ENCODE peak calls at places on chromosome 12, in ten cellular contexts. One of them, this sample, is unnamed.
A peak's percentile ranks its signal among the peaks of the same experiment; 100 is the strongest.

GRCh38 chr12:124713436-124714082 is 146.1 kb upstream of the NCOR2 start:
- DNase-seq in naive thymus-derived CD8-positive, alpha-beta T cell: peak; percentile 27
- DNase-seq in SW 1271: no peak
- DNase-seq in GM03348: no peak
- DNase-seq in WTC11: no peak
- DNase-seq in HFFc6: no peak
- DNase-seq in amygdala: no peak
- DNase-seq in cardiac septum: no peak
- DNase-seq in NCI-H748 treated with DMSO at 0.1 percent for 48 hours: no peak
- DNase-seq in neural crest cell: no peak
- DNase-seq in this sample: no peak

GRCh38 chr12:84727964-84728363 is 184.6 kb downstream of the SLC6A15 start:
- DNase-seq in naive thymus-derived CD8-positive, alpha-beta T cell: no peak
- DNase-seq in SW 1271: no peak
- DNase-seq in GM03348: no peak
- DNase-seq in WTC11: no peak
- DNase-seq in HFFc6: no peak
- DNase-seq in amygdala: no peak
- DNase-seq in cardiac septum: no peak
- DNase-seq in NCI-H748 treated with DMSO at 0.1 percent for 48 hours: no peak
- DNase-seq in neural crest cell: no peak
- DNase-seq in this sample: no peak

GRCh38 chr12:94500831-94501567 is 41.3 kb upstream of the CEP83 start:
- DNase-seq in naive thymus-derived CD8-positive, alpha-beta T cell: no peak
- DNase-seq in SW 1271: no peak
- DNase-seq in GM03348: no peak
- DNase-seq in WTC11: no peak
- DNase-seq in HFFc6: no peak
- DNase-seq in amygdala: no peak
- DNase-seq in cardiac septum: no peak
- DNase-seq in NCI-H748 treated with DMSO at 0.1 percent for 48 hours: no peak
- DNase-seq in neural crest cell: no peak
- DNase-seq in this sample: no peak

GRCh38 chr12:104204690-104205480 is 10.7 kb upstream of the TXNRD1 start:
- DNase-seq in naive thymus-derived CD8-positive, alpha-beta T cell: no peak
- DNase-seq in SW 1271: no peak
- DNase-seq in GM03348: no peak
- DNase-seq in WTC11: no peak
- DNase-seq in HFFc6: no peak
- DNase-seq in amygdala: peak; percentile 6
- DNase-seq in cardiac septum: no peak
- DNase-seq in NCI-H748 treated with DMSO at 0.1 percent for 48 hours: no peak
- DNase-seq in neural crest cell: no peak
- DNase-seq in this sample: no peak

GRCh38 chr12:105852496-105852895 is 286.3 kb downstream of the NUAK1 start:
- DNase-seq in naive thymus-derived CD8-positive, alpha-beta T cell: no peak
- DNase-seq in SW 1271: no peak
- DNase-seq in GM03348: no peak
- DNase-seq in WTC11: no peak
- DNase-seq in HFFc6: no peak
- DNase-seq in amygdala: no peak
- DNase-seq in cardiac septum: no peak
- DNase-seq in NCI-H748 treated with DMSO at 0.1 percent for 48 hours: no peak
- DNase-seq in neural crest cell: no peak
- DNase-seq in this sample: no peak

GRCh38 chr12:99984271-99985128 is at the start of gene ANKS1B:
- DNase-seq in naive thymus-derived CD8-positive, alpha-beta T cell: no peak
- DNase-seq in SW 1271: peak; percentile 30
- DNase-seq in GM03348: peak; percentile 76
- DNase-seq in WTC11: peak; percentile 70
- DNase-seq in HFFc6: no peak
- DNase-seq in amygdala: peak; percentile 40
- DNase-seq in cardiac septum: no peak
- DNase-seq in NCI-H748 treated with DMSO at 0.1 percent for 48 hours: peak; percentile 35
- DNase-seq in neural crest cell: peak; percentile 51
- DNase-seq in this sample: peak; percentile 89

GRCh38 chr12:59689776-59690175 is 93.9 kb downstream of the SLC16A7 start:
- DNase-seq in naive thymus-derived CD8-positive, alpha-beta T cell: no peak
- DNase-seq in SW 1271: no peak
- DNase-seq in GM03348: no peak
- DNase-seq in WTC11: no peak
- DNase-seq in HFFc6: peak; percentile 37
- DNase-seq in amygdala: no peak
- DNase-seq in cardiac septum: no peak
- DNase-seq in NCI-H748 treated with DMSO at 0.1 percent for 48 hours: no peak
- DNase-seq in neural crest cell: no peak
- DNase-seq in this sample: no peak

GRCh38 chr12:5396541-5396940 is 35.4 kb upstream of the NTF3 start:
- DNase-seq in naive thymus-derived CD8-positive, alpha-beta T cell: no peak
- DNase-seq in SW 1271: no peak
- DNase-seq in GM03348: no peak
- DNase-seq in WTC11: no peak
- DNase-seq in HFFc6: no peak
- DNase-seq in amygdala: no peak
- DNase-seq in cardiac septum: no peak
- DNase-seq in NCI-H748 treated with DMSO at 0.1 percent for 48 hours: no peak
- DNase-seq in neural crest cell: no peak
- DNase-seq in this sample: no peak